ENCODE peak calls at places on chromosomes 3 and 15, in four cellular contexts. Z is hepatocyte, O is endodermal cell, T is HCT116. G is an unnamed sample.

GRCh38 chr3:112053229-112053628 is 18.7 kb downstream of the TMPRSS7 start:
- DNase-seq in O (peak), Z (no peak), T (no peak), G (no peak)

GRCh38 chr3:42180901-42181300 is 85.1 kb downstream of the CCK start:
- DNase-seq in O (no peak), T (no peak), Z (no peak), G (no peak)

GRCh38 chr3:150972379-150972985 is at the start of gene CLRN1:
- DNase-seq in T (no peak), Z (peak), O (peak), G (no peak)

GRCh38 chr3:122929188-122929465 is 98.4 kb downstream of the SEMA5B start:
- DNase-seq in Z (no peak), T (no peak), O (no peak), G (no peak)

GRCh38 chr3:42187936-42188335 is 78.0 kb downstream of the CCK start:
- DNase-seq in T (no peak), O (no peak), Z (no peak), G (no peak)

GRCh38 chr3:157129782-157130137 is 30.2 kb downstream of the CCNL1 start:
- DNase-seq in T (peak), Z (no peak), O (peak), G (no peak)

GRCh38 chr3:65539620-65540019 is 499.1 kb downstream of the MAGI1 start:
- DNase-seq in O (peak), T (no peak), Z (no peak), G (no peak)

GRCh38 chr3:160343132-160343531 is 55.9 kb downstream of the IFT80 start:
- DNase-seq in Z (peak), O (no peak), T (no peak), G (peak)

GRCh38 chr3:16391936-16392536 is 121.5 kb downstream of the RFTN1 start:
- DNase-seq in Z (no peak), T (no peak), O (no peak), G (no peak)

GRCh38 chr3:22542311-22542710 is 660.8 kb upstream of the UBE2E2 start:
- DNase-seq in T (no peak), Z (no peak), O (no peak), G (peak)

GRCh38 chr15:36724493-36724892 is 145.1 kb downstream of the CDIN1 start:
- DNase-seq in T (no peak), O (no peak), Z (no peak), G (no peak)

GRCh38 chr3:156674911-156675743 is 737 bp downstream of the TIPARP start:
- DNase-seq in O (peak), Z (peak), T (no peak), G (no peak)

GRCh38 chr3:142931222-142931621 is 32.3 kb downstream of the PAQR9 start:
- DNase-seq in Z (no peak), O (peak), T (no peak), G (no peak)

GRCh38 chr15:43056696-43057095 is 49.1 kb downstream of the UBR1 start:
- DNase-seq in T (no peak), O (no peak), Z (no peak), G (no peak)
- TF ChIP-seq CTCF in T (no peak), O (no peak), Z (no peak), G (no peak)

GRCh38 chr3:13078158-13078905 is 5.1 kb upstream of the IQSEC1 start:
- DNase-seq in T (no peak), O (no peak), Z (no peak), G (no peak)
- H3K27ac ChIP-seq in T (no peak), O (no peak), Z (no peak), G (peak)

GRCh38 chr3:186648851-186649250 is 8.7 kb downstream of the FETUB start:
- DNase-seq in T (no peak), Z (no peak), O (no peak), G (no peak)

GRCh38 chr3:186653984-186654383 is 11.8 kb upstream of the HRG start:
- DNase-seq in O (peak), Z (no peak), T (peak), G (no peak)

GRCh38 chr3:186651678-186652215 is 11.5 kb downstream of the FETUB start:
- DNase-seq in O (no peak), T (no peak), Z (no peak), G (no peak)

DNA sequence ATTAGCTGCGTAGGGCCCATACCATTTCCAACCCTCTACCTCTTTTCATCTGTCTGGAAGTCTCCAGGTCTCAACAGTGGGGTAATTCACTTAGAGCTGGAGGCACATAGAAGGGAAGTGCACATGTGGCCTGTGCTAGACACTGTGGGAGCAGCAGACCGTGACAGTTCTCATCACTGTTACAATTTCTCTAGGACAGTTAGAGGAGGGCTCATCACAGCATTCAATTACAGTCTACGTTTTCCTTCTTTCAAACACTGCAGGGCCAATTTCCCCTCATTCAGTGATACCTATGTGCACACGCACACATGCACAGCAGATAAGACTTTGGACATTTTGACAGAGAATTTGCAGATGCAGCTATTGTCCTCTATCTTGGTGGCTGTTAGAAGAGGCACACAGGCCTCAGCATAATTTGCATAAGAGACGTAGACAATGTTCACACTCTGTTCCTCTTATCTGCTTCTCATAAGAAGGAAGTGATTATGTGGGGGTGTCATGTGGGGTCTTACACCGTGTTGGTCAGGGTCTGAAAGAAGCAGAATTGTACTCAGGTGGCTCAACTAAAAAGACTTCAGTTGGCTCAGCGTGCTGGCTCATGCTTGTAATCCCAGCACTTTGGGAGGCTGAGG is 12.6 kb upstream of the HRG start:
- DNase-seq in O (no peak), Z (no peak), T (no peak), G (no peak)
- TF ChIP-seq CTCF in O (no peak), Z (no peak), T (no peak), G (no peak)

GRCh38 chr15:81189583-81190283 is 6.9 kb upstream of the IL16 start:
- DNase-seq in T (no peak), O (no peak), Z (peak), G (peak)
- H3K27ac ChIP-seq in T (no peak), O (no peak), Z (peak), G (peak)

GRCh38 chr3:37912052-37912733 is 50.5 kb downstream of the CTDSPL start:
- DNase-seq in T (no peak), Z (no peak), O (peak), G (peak)
- TF ChIP-seq CTCF in T (peak), Z (peak), O (peak), G (no peak)

GRCh38 chr15:71974211-71974610 is 143.7 kb downstream of the MYO9A start:
- DNase-seq in O (no peak), T (no peak), Z (no peak), G (no peak)

GRCh38 chr15:71970435-71970834 is 147.5 kb downstream of the MYO9A start:
- DNase-seq in Z (no peak), T (no peak), O (no peak), G (no peak)

GRCh38 chr15:71973366-71973765 is 144.6 kb downstream of the MYO9A start:
- DNase-seq in T (no peak), Z (no peak), O (no peak), G (no peak)

GRCh38 chr15:71971905-71972304 is 146.0 kb downstream of the MYO9A start:
- DNase-seq in T (no peak), Z (no peak), O (no peak), G (no peak)

DNA sequence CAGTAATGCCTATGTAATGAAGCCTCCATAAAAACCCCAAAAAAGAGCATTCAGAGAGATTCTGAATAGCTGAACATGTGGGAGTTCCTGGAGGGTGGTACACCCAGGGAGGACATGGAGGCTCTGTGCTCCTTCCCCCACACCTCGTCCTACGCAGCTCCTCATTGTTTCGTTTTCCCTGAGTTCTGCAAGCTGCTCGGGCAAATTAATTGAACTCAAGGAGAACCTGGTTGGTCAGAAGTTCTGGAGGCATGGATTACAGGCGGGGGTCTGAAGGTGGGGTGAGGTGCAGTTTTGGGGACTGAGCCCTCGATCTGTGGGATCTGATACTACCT is 142.2 kb downstream of the MYO9A start:
- DNase-seq in O (no peak), T (no peak), Z (no peak), G (no peak)
- H3K27ac ChIP-seq in O (no peak), T (no peak), Z (peak), G (no peak)

GRCh38 chr3:155491696-155492095 is 198.2 kb upstream of the STRIT1 start:
- DNase-seq in O (no peak), Z (no peak), T (no peak), G (no peak)
- TF ChIP-seq CTCF in O (peak), Z (no peak), T (peak), G (no peak)

G was measured in RWPE1.